ENCODE peak calls at places on chromosomes 5 and 9, in nine cellular contexts. One of them, this sample, is unnamed.

GRCh38 chr5:6202615-6203365 is 175.6 kb downstream of the MED10 start:
- DNase-seq in HTR-8/SVneo: no peak
- DNase-seq in aorta: no peak
- DNase-seq in CD4-positive, alpha-beta T cell: no peak
- DNase-seq in fibroblast of pulmonary artery: no peak
- DNase-seq in NCI-H1092: no peak
- DNase-seq in midbrain: no peak
- DNase-seq in AML-193: no peak
- DNase-seq in stimulated activated CD4-positive, alpha-beta T cell treated with anti-CD3 and anti-CD28 coated beads, Interleukin-15, amount 100 ng/mL, for 1 hour: no peak
- DNase-seq in this sample: no peak

GRCh38 chr5:181126841-181127240 is 4.1 kb downstream of the OR2V1 start:
- DNase-seq in midbrain: no peak
- DNase-seq in HTR-8/SVneo: no peak
- DNase-seq in fibroblast of pulmonary artery: no peak
- DNase-seq in AML-193: no peak
- DNase-seq in stimulated activated CD4-positive, alpha-beta T cell treated with anti-CD3 and anti-CD28 coated beads, Interleukin-15, amount 100 ng/mL, for 1 hour: no peak
- DNase-seq in aorta: no peak
- DNase-seq in NCI-H1092: no peak
- DNase-seq in CD4-positive, alpha-beta T cell: no peak
- DNase-seq in this sample: no peak

GRCh38 chr5:82174128-82174918 is 103.8 kb downstream of the RPS23 start:
- DNase-seq in CD4-positive, alpha-beta T cell: peak
- DNase-seq in AML-193: peak
- DNase-seq in aorta: peak
- DNase-seq in NCI-H1092: no peak
- DNase-seq in midbrain: peak
- DNase-seq in fibroblast of pulmonary artery: peak
- DNase-seq in stimulated activated CD4-positive, alpha-beta T cell treated with anti-CD3 and anti-CD28 coated beads, Interleukin-15, amount 100 ng/mL, for 1 hour: peak
- DNase-seq in HTR-8/SVneo: peak
- DNase-seq in this sample: no peak

GRCh38 chr5:54535149-54535844 is 17.7 kb downstream of the SNX18 start:
- DNase-seq in CD4-positive, alpha-beta T cell: no peak
- DNase-seq in HTR-8/SVneo: no peak
- DNase-seq in NCI-H1092: no peak
- DNase-seq in AML-193: no peak
- DNase-seq in aorta: no peak
- DNase-seq in stimulated activated CD4-positive, alpha-beta T cell treated with anti-CD3 and anti-CD28 coated beads, Interleukin-15, amount 100 ng/mL, for 1 hour: no peak
- DNase-seq in fibroblast of pulmonary artery: no peak
- DNase-seq in midbrain: no peak
- DNase-seq in this sample: no peak

GRCh38 chr9:4435197-4435596 is 55.1 kb upstream of the SLC1A1 start:
- DNase-seq in stimulated activated CD4-positive, alpha-beta T cell treated with anti-CD3 and anti-CD28 coated beads, Interleukin-15, amount 100 ng/mL, for 1 hour: no peak
- DNase-seq in HTR-8/SVneo: no peak
- DNase-seq in NCI-H1092: no peak
- DNase-seq in AML-193: no peak
- DNase-seq in fibroblast of pulmonary artery: peak
- DNase-seq in aorta: no peak
- DNase-seq in CD4-positive, alpha-beta T cell: no peak
- DNase-seq in midbrain: no peak
- DNase-seq in this sample: no peak

GRCh38 chr9:137611623-137612609 is 6.4 kb downstream of the ARRDC1 start:
- DNase-seq in CD4-positive, alpha-beta T cell: peak
- DNase-seq in NCI-H1092: no peak
- DNase-seq in midbrain: no peak
- DNase-seq in AML-193: no peak
- DNase-seq in stimulated activated CD4-positive, alpha-beta T cell treated with anti-CD3 and anti-CD28 coated beads, Interleukin-15, amount 100 ng/mL, for 1 hour: no peak
- DNase-seq in fibroblast of pulmonary artery: peak
- DNase-seq in HTR-8/SVneo: peak
- DNase-seq in aorta: no peak
- DNase-seq in this sample: no peak

GRCh38 chr9:133563286-133564213 is 29.0 kb downstream of the ADAMTSL2 start:
- DNase-seq in midbrain: no peak
- DNase-seq in HTR-8/SVneo: no peak
- DNase-seq in aorta: no peak
- DNase-seq in NCI-H1092: no peak
- DNase-seq in CD4-positive, alpha-beta T cell: no peak
- DNase-seq in AML-193: no peak
- DNase-seq in stimulated activated CD4-positive, alpha-beta T cell treated with anti-CD3 and anti-CD28 coated beads, Interleukin-15, amount 100 ng/mL, for 1 hour: no peak
- DNase-seq in fibroblast of pulmonary artery: peak
- DNase-seq in this sample: no peak

GRCh38 chr9:86703346-86703745 is 244.0 kb downstream of the GAS1 start:
- DNase-seq in stimulated activated CD4-positive, alpha-beta T cell treated with anti-CD3 and anti-CD28 coated beads, Interleukin-15, amount 100 ng/mL, for 1 hour: no peak
- DNase-seq in HTR-8/SVneo: no peak
- DNase-seq in aorta: no peak
- DNase-seq in NCI-H1092: no peak
- DNase-seq in AML-193: no peak
- DNase-seq in midbrain: no peak
- DNase-seq in CD4-positive, alpha-beta T cell: no peak
- DNase-seq in fibroblast of pulmonary artery: peak
- DNase-seq in this sample: no peak

GRCh38 chr9:129885018-129885669 is 49.9 kb downstream of the USP20 start:
- DNase-seq in midbrain: no peak
- DNase-seq in HTR-8/SVneo: no peak
- DNase-seq in fibroblast of pulmonary artery: no peak
- DNase-seq in CD4-positive, alpha-beta T cell: no peak
- DNase-seq in stimulated activated CD4-positive, alpha-beta T cell treated with anti-CD3 and anti-CD28 coated beads, Interleukin-15, amount 100 ng/mL, for 1 hour: no peak
- DNase-seq in AML-193: peak
- DNase-seq in NCI-H1092: peak
- DNase-seq in aorta: no peak
- DNase-seq in this sample: peak

GRCh38 chr5:125412561-125413535 is 666.4 kb upstream of the ZNF608 start:
- DNase-seq in CD4-positive, alpha-beta T cell: no peak
- DNase-seq in midbrain: peak
- DNase-seq in AML-193: no peak
- DNase-seq in fibroblast of pulmonary artery: peak
- DNase-seq in NCI-H1092: peak
- DNase-seq in stimulated activated CD4-positive, alpha-beta T cell treated with anti-CD3 and anti-CD28 coated beads, Interleukin-15, amount 100 ng/mL, for 1 hour: no peak
- DNase-seq in HTR-8/SVneo: peak
- DNase-seq in aorta: peak
- DNase-seq in this sample: peak